ENCODE peak calls at places on chromosomes 4 and X, in six cellular contexts. Z is H1, Q is HCT116, W is WTC11, X is HepG2, P is K562. L is an unnamed sample.

GRCh38 chr4:7827566-7827965 is 112.1 kb downstream of the AFAP1 start:
- DNase-seq in Z (no peak), Q (no peak), W (no peak), X (no peak), P (no peak), L (no peak)

GRCh38 chrX:8887004-8887403 is 85.8 kb upstream of the FAM9A start:
- DNase-seq in Z (no peak), Q (no peak), W (no peak), X (no peak), P (no peak), L (no peak)

GRCh38 chr4:15890246-15890829 is 48.2 kb downstream of the FGFBP1 start:
- DNase-seq in Z (no peak), Q (no peak), W (no peak), X (no peak), P (no peak), L (no peak)

GRCh38 chrX:131802836-131803626 is 220.1 kb upstream of the STK26 start:
- DNase-seq in Z (peak), Q (no peak), W (peak), X (no peak), P (peak), L (peak)

GRCh38 chrX:153397256-153397960 is 3.7 kb downstream of the PNMA6E start:
- DNase-seq in Z (no peak), Q (no peak), W (no peak), X (no peak), P (no peak), L (no peak)

GRCh38 chr4:126701756-126702155 is 931.0 kb upstream of the INTU start:
- DNase-seq in Z (no peak), Q (no peak), W (no peak), X (no peak), P (no peak), L (no peak)

GRCh38 chr4:52376107-52376704 is 282.9 kb downstream of the USP46 start:
- DNase-seq in Z (no peak), Q (peak), W (no peak), X (peak), P (peak), L (no peak)

GRCh38 chrX:9269134-9269533 is 195.7 kb upstream of the TBL1X start:
- DNase-seq in Z (no peak), Q (no peak), W (no peak), X (peak), P (no peak), L (no peak)

GRCh38 chr4:86919824-86920223 is 15.0 kb upstream of the AFF1 start:
- DNase-seq in Z (no peak), Q (no peak), W (no peak), X (no peak), P (no peak), L (no peak)

GRCh38 chr4:140130677-140131076 is 23.3 kb downstream of the MAML3 start:
- DNase-seq in Z (no peak), Q (peak), W (no peak), X (no peak), P (no peak), L (no peak)

GRCh38 chr4:16573744-16574143 is 324.7 kb downstream of the LDB2 start:
- DNase-seq in Z (no peak), Q (no peak), W (no peak), X (no peak), P (no peak), L (no peak)

DNA sequence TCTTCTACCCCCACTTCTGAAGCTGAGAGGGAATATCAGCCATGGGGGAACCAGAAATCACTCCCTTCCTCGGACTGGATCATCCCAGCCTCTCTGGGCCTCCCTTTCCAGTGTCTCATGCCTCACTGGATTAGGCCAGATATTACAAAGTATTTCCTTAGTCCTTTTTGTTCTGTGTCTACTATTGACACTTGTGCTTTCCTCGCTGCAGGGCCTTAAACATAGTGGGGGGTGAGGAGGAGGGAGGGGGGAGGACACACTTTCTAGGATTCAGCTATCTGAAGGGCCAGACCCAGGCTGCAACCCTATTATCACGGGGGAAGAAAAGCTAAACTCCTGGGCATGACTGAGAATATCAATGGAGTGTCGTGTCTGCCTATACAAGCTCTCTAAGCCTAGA is 20.4 kb downstream of the PJA1 start:
- DNase-seq in Z (no peak), Q (no peak), W (no peak), X (no peak), P (no peak), L (no peak)
- TF ChIP-seq ATF3 in Z (no peak), Q (no peak), W (no peak), X (no peak), P (no peak), L (no peak)

DNA sequence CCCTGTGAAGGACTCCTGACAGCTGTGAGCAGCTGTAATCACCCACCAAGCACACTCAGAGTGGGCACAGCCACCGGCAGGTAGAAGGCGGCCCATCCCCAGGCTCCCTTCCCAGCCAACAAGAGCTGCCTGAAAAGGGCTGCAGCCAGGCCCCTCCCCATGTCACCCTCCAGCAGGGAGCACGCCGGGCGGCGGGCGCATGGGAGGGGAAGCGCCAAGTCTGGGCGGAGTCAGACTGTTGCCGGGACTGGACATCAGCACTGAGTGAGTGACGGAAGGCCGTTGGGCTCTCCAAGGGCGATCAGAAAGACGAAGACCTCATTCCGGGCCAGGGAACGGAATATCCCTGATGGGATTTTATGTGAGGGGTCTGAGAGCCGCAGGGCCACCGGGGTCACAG is 82.1 kb downstream of the PPP2R2C start:
- DNase-seq in Z (no peak), Q (no peak), W (no peak), X (no peak), P (peak), L (no peak)
- TF ChIP-seq ATF3 in Z (no peak), Q (no peak), W (no peak), X (no peak), P (no peak), L (no peak)

DNA sequence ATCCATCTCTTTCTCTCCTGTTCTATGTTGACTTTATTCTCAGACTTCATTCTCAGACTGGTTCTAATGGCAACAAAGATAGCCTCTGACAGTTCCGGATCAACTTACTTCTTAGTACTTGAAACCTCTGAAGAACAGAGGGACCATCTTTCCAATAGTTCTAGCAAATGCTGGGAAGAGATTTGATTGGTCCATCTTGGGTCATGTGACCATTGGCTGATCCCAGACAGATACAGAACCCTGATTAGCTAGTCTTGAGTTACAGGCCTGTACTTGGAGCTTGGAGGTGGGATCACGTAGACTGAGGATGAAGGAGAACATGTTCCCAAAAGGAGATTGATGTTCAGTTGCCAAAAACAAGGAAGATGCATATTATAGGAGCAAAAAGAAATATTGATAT is 66.9 kb upstream of the STIM2 start:
- DNase-seq in Z (no peak), Q (peak), W (no peak), X (no peak), P (peak), L (no peak)
- TF ChIP-seq ATF3 in Z (no peak), Q (no peak), W (no peak), X (no peak), P (no peak), L (no peak)

DNA sequence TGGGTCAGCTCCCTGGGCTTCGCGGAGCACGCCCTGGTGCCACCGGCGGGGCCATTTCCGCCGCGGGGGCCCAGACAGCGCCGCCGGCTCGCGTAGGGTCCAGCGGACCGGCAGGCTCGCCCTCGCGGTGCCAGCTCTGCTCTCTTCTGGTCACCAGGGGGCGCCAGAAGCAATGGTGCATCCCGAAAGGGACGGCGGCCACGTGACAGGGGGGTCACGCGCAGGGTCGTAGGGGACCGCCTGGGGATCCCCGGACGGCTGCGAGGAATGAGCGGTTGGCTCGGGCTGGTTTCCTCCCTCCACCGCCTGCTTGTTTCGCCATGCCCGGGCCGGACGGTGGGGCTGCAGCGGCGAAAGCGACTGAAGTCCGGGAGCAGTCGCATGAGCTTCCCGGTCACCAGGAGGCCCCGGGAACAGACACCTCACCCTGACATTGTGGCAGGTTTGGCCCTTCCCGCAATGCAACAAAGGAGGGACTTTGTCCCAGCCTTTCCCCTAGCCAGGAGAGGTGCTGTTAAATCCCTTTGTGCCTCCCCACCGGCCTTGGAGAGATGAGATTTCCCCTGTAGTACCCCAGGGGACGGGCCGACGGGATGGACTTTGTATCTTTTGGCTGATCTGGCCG is 15.8 kb downstream of the ZCCHC12 start:
- DNase-seq in Z (peak), Q (peak), W (peak), X (peak), P (peak), L (no peak)
- TF ChIP-seq ATF3 in Z (peak), Q (no peak), W (no peak), X (no peak), P (no peak), L (peak)

DNA sequence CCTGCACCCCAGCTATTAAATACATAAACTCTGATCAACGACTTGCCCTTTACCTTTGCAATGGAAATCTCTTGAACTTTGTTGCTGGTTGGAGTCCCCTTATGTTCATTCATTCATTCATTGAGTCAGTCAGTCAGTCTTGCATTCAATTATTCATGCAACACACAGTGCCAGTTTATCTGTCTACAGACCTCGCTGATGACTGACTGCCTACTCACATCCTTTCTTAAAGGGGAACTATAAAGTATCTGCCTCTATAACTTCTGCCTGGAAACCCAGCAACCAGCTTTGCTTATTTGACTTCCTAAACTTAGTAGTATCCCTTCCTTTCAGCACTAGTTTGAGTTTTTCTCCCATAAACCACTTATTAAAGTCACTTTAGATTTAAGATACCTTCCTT is 620.8 kb upstream of the ADGRL3 start:
- DNase-seq in Z (no peak), Q (no peak), W (no peak), X (no peak), P (no peak), L (no peak)
- TF ChIP-seq ATF3 in Z (no peak), Q (no peak), W (no peak), X (no peak), P (no peak), L (no peak)

GRCh38 chrX:55489315-55490009 is at the start of gene USP51:
- DNase-seq in Z (peak), Q (no peak), W (peak), X (no peak), P (peak), L (peak)
- TF ChIP-seq ATF3 in Z (no peak), Q (no peak), W (no peak), X (no peak), P (no peak), L (no peak)

L was measured in GM12878.